ENCODE peak calls at places on chromosomes 13 and 19, in four cellular contexts. One of them, this sample, is unnamed.
A peak's percentile ranks its signal among the peaks of the same experiment; 100 is the strongest.

GRCh38 chr19:814108-815078 is 7.4 kb downstream of the PLPPR3 start:
- DNase-seq in K562: no peak
- DNase-seq in HepG2: no peak
- DNase-seq in GM12878: no peak
- DNase-seq in this sample: peak; percentile 33

GRCh38 chr13:27170221-27170520 is 1.4 kb downstream of the USP12 start:
- DNase-seq in K562: no peak
- DNase-seq in GM12878: no peak
- DNase-seq in HepG2: no peak
- DNase-seq in this sample: no peak

GRCh38 chr13:102286326-102286725 is 115.5 kb downstream of the FGF14 start:
- DNase-seq in HepG2: peak; percentile 53
- DNase-seq in K562: no peak
- DNase-seq in GM12878: no peak
- DNase-seq in this sample: no peak

GRCh38 chr19:13633109-13633508 is 126.8 kb upstream of the CACNA1A start:
- DNase-seq in HepG2: peak; percentile 64
- DNase-seq in K562: no peak
- DNase-seq in GM12878: no peak
- DNase-seq in this sample: peak; percentile 60

GRCh38 chr19:11164879-11165406 is 9.4 kb upstream of the SPC24 start:
- DNase-seq in GM12878: no peak
- DNase-seq in HepG2: no peak
- DNase-seq in K562: no peak
- DNase-seq in this sample: no peak

GRCh38 chr13:64817721-64818120 is 2412.4 kb downstream of the PCDH9 start:
- DNase-seq in GM12878: no peak
- DNase-seq in HepG2: no peak
- DNase-seq in K562: no peak
- DNase-seq in this sample: no peak

GRCh38 chr13:21458457-21458815 is 667 bp downstream of the ZDHHC20 start:
- DNase-seq in GM12878: no peak
- DNase-seq in HepG2: no peak
- DNase-seq in K562: peak; percentile 42
- DNase-seq in this sample: peak; percentile 78

GRCh38 chr19:4972509-4973230 is 3.8 kb downstream of the KDM4B start:
- DNase-seq in GM12878: no peak
- DNase-seq in HepG2: peak; percentile 74
- DNase-seq in K562: no peak
- DNase-seq in this sample: no peak

GRCh38 chr19:29681422-29682235 is 16.4 kb downstream of the PLEKHF1 start:
- DNase-seq in GM12878: no peak
- DNase-seq in K562: no peak
- DNase-seq in HepG2: no peak
- DNase-seq in this sample: no peak

GRCh38 chr13:90238433-90238832 is 1109.1 kb upstream of the MIR17HG start:
- DNase-seq in HepG2: no peak
- DNase-seq in GM12878: no peak
- DNase-seq in K562: no peak
- DNase-seq in this sample: peak; percentile 26

DNA sequence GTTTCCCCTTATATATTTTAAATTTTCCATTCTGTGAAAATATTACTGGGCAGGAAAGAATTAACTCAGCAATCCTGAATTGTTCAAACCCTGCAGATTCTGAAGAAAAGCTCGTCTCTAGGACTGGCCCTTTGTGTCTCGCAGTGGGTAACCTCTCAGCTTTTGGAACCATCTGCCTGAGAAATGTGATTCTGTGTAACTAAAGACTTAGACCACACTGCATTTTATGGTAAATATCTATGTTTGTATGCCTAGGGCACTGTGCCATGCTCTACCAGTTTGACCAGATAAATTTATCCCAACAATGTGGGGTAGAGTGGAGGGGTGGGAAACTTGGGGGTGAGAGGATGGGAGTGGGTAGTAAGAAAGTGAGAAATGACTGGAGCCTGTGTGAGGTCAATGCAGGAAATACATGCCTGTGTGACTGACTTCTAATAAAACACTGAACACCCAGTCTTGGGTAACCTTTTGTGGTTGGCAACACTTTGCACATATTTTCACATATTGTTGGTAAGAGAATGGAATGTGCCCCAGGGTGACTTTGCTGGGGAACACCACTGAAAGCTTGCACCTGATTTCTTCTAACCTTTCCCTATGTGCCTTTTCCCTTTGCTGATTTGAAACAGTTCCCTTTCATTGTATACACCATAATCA is 1181.9 kb downstream of the OLFM4 start:
- DNase-seq in HepG2: no peak
- DNase-seq in K562: no peak
- DNase-seq in GM12878: no peak
- DNase-seq in this sample: no peak
- TF ChIP-seq POLR2AphosphoS5 in HepG2: no peak
- TF ChIP-seq POLR2AphosphoS5 in K562: no peak
- TF ChIP-seq POLR2AphosphoS5 in GM12878: no peak
- TF ChIP-seq POLR2AphosphoS5 in this sample: no peak

DNA sequence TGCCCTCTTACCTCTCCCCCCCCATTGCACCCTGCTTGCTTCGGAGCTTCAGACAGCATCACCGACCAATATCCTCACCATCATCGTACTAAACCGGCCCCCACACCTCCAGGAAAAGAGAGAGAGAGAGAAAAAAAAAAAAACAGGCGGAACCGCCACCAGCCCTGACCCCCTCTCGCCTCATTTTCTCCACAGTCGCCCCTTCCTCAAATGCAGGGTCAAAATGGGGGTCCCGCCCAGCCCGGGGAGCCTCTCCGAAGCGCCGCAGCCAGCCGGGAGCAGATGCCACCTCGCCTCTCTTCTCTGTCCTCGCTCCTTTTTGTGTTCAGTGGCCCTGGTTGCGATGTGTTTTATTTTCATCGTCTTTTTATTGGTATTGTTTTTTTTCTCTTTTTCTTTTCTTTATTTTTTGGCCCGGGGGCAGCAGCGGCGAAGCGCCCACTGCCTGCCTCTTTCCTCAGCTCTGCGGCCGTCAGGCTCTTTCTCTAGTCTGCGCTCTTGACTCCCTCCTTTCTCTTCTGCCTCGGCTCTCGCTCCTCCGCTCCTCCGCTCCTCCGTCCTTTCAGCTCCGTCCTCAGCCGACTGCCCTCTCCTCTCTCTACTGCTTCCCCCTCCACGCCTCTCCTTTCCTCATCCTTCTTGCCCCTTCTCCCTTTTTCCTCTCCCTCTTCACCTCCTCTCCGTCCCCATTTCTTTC is 41.4 kb downstream of the DEDD2 start:
- DNase-seq in HepG2: no peak
- DNase-seq in K562: no peak
- DNase-seq in GM12878: no peak
- DNase-seq in this sample: peak; percentile 75
- TF ChIP-seq REST in HepG2: no peak
- TF ChIP-seq REST in K562: no peak
- TF ChIP-seq REST in GM12878: no peak
- TF ChIP-seq REST in this sample: no peak

GRCh38 chr19:34306213-34306661 is 51.9 kb downstream of the GARRE1 start:
- DNase-seq in HepG2: peak; percentile 88
- DNase-seq in GM12878: no peak
- DNase-seq in K562: no peak
- DNase-seq in this sample: no peak
- TF ChIP-seq CREB1 in HepG2: no peak
- TF ChIP-seq CREB1 in GM12878: no peak
- TF ChIP-seq CREB1 in K562: no peak
- TF ChIP-seq CREB1 in this sample: no peak

GRCh38 chr13:110715395-110716234 is 2.1 kb downstream of the ING1 start:
- DNase-seq in K562: peak; percentile 91
- DNase-seq in GM12878: peak; percentile 99
- DNase-seq in HepG2: peak; percentile 99
- DNase-seq in this sample: peak; percentile 99
- TF ChIP-seq POLR2AphosphoS5 in K562: no peak
- TF ChIP-seq POLR2AphosphoS5 in GM12878: no peak
- TF ChIP-seq POLR2AphosphoS5 in HepG2: peak; percentile 50
- TF ChIP-seq POLR2AphosphoS5 in this sample: peak; percentile 39

GRCh38 chr19:49102303-49102702 is 11.9 kb upstream of the LIN7B start:
- DNase-seq in K562: no peak
- DNase-seq in HepG2: no peak
- DNase-seq in GM12878: no peak
- DNase-seq in this sample: no peak

GRCh38 chr19:49101160-49101559 is 13.0 kb upstream of the LIN7B start:
- DNase-seq in HepG2: no peak
- DNase-seq in GM12878: no peak
- DNase-seq in K562: no peak
- DNase-seq in this sample: no peak

GRCh38 chr19:49097453-49098288 is 12.4 kb downstream of the SNRNP70 start:
- DNase-seq in HepG2: peak; percentile 55
- DNase-seq in K562: peak; percentile 76
- DNase-seq in GM12878: no peak
- DNase-seq in this sample: peak; percentile 85

GRCh38 chr19:49094505-49095482 is 9.5 kb downstream of the SNRNP70 start:
- DNase-seq in HepG2: no peak
- DNase-seq in K562: no peak
- DNase-seq in GM12878: no peak
- DNase-seq in this sample: no peak

GRCh38 chr19:49098795-49099194 is 13.5 kb downstream of the SNRNP70 start:
- DNase-seq in GM12878: no peak
- DNase-seq in K562: no peak
- DNase-seq in HepG2: no peak
- DNase-seq in this sample: no peak
- TF ChIP-seq REST in GM12878: no peak
- TF ChIP-seq REST in K562: no peak
- TF ChIP-seq REST in HepG2: no peak
- TF ChIP-seq REST in this sample: no peak

GRCh38 chr19:43820098-43820860 is 6.8 kb upstream of the ZNF283 start:
- DNase-seq in HepG2: no peak
- DNase-seq in K562: no peak
- DNase-seq in GM12878: no peak
- DNase-seq in this sample: peak; percentile 91
- TF ChIP-seq CREB1 in HepG2: no peak
- TF ChIP-seq CREB1 in K562: no peak
- TF ChIP-seq CREB1 in GM12878: no peak
- TF ChIP-seq CREB1 in this sample: no peak

This sample was measured in GM23338.